ENCODE peak calls at places on chromosomes 4 and X, in eight cellular contexts. B is astrocyte of the spinal cord; X is endodermal cell; K is SK-N-SH; U is small intestine; J is NCI-H1417; W is stomach; A is activated CD8-positive, alpha-beta memory T cell treated with anti-CD3 and anti-CD28 coated beads for 1 hour. L is an unnamed sample.

GRCh38 chr4:165929662-165930061 is 56.6 kb downstream of the TLL1 start:
- DNase-seq in B (no peak), X (no peak), K (no peak), U (no peak), J (no peak), W (no peak), A (no peak), L (no peak)

GRCh38 chr4:57369446-57369845 is 259.3 kb upstream of the IGFBP7 start:
- DNase-seq in B (no peak), X (no peak), K (no peak), U (no peak), J (no peak), W (no peak), A (no peak), L (no peak)

GRCh38 chr4:180281726-180282125 is 1961.5 kb upstream of the TENM3 start:
- DNase-seq in B (no peak), X (no peak), K (no peak), U (no peak), J (no peak), W (no peak), A (no peak), L (no peak)

GRCh38 chr4:19823781-19824180 is 427.9 kb upstream of the SLIT2 start:
- DNase-seq in B (no peak), X (no peak), K (no peak), U (no peak), J (no peak), W (no peak), A (no peak), L (no peak)

GRCh38 chr4:68299492-68300457 is 50.1 kb downstream of the YTHDC1 start:
- DNase-seq in B (no peak), X (no peak), K (no peak), U (peak; percentile 11), J (peak; percentile 16), W (no peak), A (no peak), L (no peak)

GRCh38 chr4:59380841-59381366 is 1819.2 kb upstream of the ADGRL3 start:
- DNase-seq in B (no peak), X (no peak), K (no peak), U (no peak), J (no peak), W (no peak), A (no peak), L (no peak)

GRCh38 chr4:136036744-136037143 is 1495.5 kb downstream of the PCDH18 start:
- DNase-seq in B (peak; percentile 88), X (no peak), K (no peak), U (no peak), J (no peak), W (no peak), A (no peak), L (no peak)

GRCh38 chr4:142386450-142386849 is 459.7 kb downstream of the INPP4B start:
- DNase-seq in B (no peak), X (no peak), K (no peak), U (no peak), J (no peak), W (no peak), A (no peak), L (no peak)

GRCh38 chrX:151713859-151714258 is 2.0 kb upstream of the FATE1 start:
- DNase-seq in B (no peak), X (peak; percentile 82), K (peak; percentile 48), U (peak; percentile 3), J (peak; percentile 38), W (no peak), A (no peak), L (no peak)

GRCh38 chr4:18923496-18924161 is 902.1 kb upstream of the LCORL start:
- DNase-seq in B (no peak), X (no peak), K (no peak), U (no peak), J (no peak), W (no peak), A (no peak), L (no peak)

GRCh38 chr4:147833254-147833653 is 101.4 kb downstream of the ARHGAP10 start:
- DNase-seq in B (no peak), X (no peak), K (no peak), U (no peak), J (no peak), W (no peak), A (no peak), L (no peak)

GRCh38 chr4:74682567-74683359 is 111.6 kb downstream of the BTC start:
- DNase-seq in B (peak; percentile 92), X (peak; percentile 84), K (no peak), U (peak; percentile 71), J (no peak), W (peak; percentile 70), A (no peak), L (no peak)